ENCODE peak calls at places on chromosomes 4 and X, in four cellular contexts. O, M, K and F are unnamed samples.

GRCh38 chrX:151762802-151763201 is 28.3 kb downstream of the CNGA2 start:
- DNase-seq in M (no peak), K (no peak), O (no peak), F (no peak)

GRCh38 chr4:181162266-181163063 is 1080.7 kb upstream of the TENM3 start:
- DNase-seq in O (no peak), K (no peak), M (no peak), F (no peak)

GRCh38 chr4:177275999-177276398 is 33.7 kb upstream of the NEIL3 start:
- DNase-seq in K (no peak), O (no peak), M (no peak), F (no peak)

GRCh38 chr4:150229538-150229937 is 151.3 kb downstream of the DCLK2 start:
- DNase-seq in K (no peak), O (no peak), M (peak), F (no peak)

GRCh38 chrX:48468693-48469691 is 1.1 kb downstream of the SLC38A5 start:
- DNase-seq in K (peak), M (no peak), O (no peak), F (no peak)

GRCh38 chr4:7313361-7313811 is 121.0 kb downstream of the SORCS2 start:
- DNase-seq in M (no peak), O (no peak), K (no peak), F (no peak)

GRCh38 chr4:40206421-40206820 is 9.6 kb downstream of the RHOH start:
- DNase-seq in M (no peak), K (no peak), O (no peak), F (no peak)

GRCh38 chrX:82031250-82031649 is 829.3 kb downstream of the SH3BGRL start:
- DNase-seq in M (no peak), K (no peak), O (no peak), F (no peak)

GRCh38 chr4:32858971-32859370 is 2138.8 kb downstream of the PCDH7 start:
- DNase-seq in M (peak), O (no peak), K (no peak), F (no peak)

GRCh38 chr4:83212041-83212851 is 72.4 kb downstream of the COQ2 start:
- DNase-seq in M (no peak), K (peak), O (no peak), F (no peak)

GRCh38 chrX:18769812-18770573 is 62.5 kb downstream of the PPEF1 start:
- DNase-seq in M (peak), O (no peak), K (no peak), F (no peak)

GRCh38 chrX:133265331-133265730 is 47.2 kb upstream of the TFDP3 start:
- DNase-seq in K (no peak), M (no peak), O (no peak), F (no peak)

GRCh38 chrX:129961180-129962083 is 21.0 kb upstream of the BCORL1 start:
- DNase-seq in M (no peak), K (peak), O (peak), F (peak)

GRCh38 chrX:84453351-84454246 is 48.7 kb downstream of the HDX start:
- DNase-seq in K (no peak), M (no peak), O (peak), F (peak)

GRCh38 chr4:113468165-113469022 is 293.1 kb downstream of the CAMK2D start:
- DNase-seq in O (peak), M (peak), K (no peak), F (no peak)

GRCh38 chrX:131729295-131729694 is 185.4 kb downstream of the OR13H1 start:
- DNase-seq in O (no peak), K (peak), M (no peak), F (peak)